ENCODE peak calls at places on chromosome 17, in five cellular contexts. X is COR-L47, S is kidney glomerular epithelial cell, B is AG04450, G is anterior cingulate cortex. P is an unnamed sample.

GRCh38 chr17:42547698-42548069 is 5.0 kb upstream of the HSD17B1 start:
- DNase-seq in X (no peak), S (no peak), B (no peak), G (no peak), P (no peak)

GRCh38 chr17:55166506-55166905 is 98.3 kb upstream of the HLF start:
- DNase-seq in X (no peak), S (no peak), B (no peak), G (no peak), P (no peak)

GRCh38 chr17:7767425-7768021 is 50.0 kb downstream of the DNAH2 start:
- DNase-seq in X (peak; percentile 13), S (no peak), B (peak; percentile 30), G (no peak), P (peak; percentile 4)

GRCh38 chr17:40320771-40321501 is 12.0 kb downstream of the RARA start:
- DNase-seq in X (no peak), S (no peak), B (no peak), G (no peak), P (no peak)

GRCh38 chr17:80069886-80070177 is 31.5 kb upstream of the GAA start:
- DNase-seq in X (no peak), S (no peak), B (no peak), G (no peak), P (no peak)

GRCh38 chr17:67568961-67569360 is 148.8 kb upstream of the NOL11 start:
- DNase-seq in X (no peak), S (no peak), B (no peak), G (no peak), P (no peak)

GRCh38 chr17:77375526-77375916 is 234.8 kb downstream of the SEC14L1 start:
- DNase-seq in X (no peak), S (no peak), B (no peak), G (no peak), P (no peak)

GRCh38 chr17:68589086-68589485 is 12.1 kb downstream of the FAM20A start:
- DNase-seq in X (no peak), S (no peak), B (no peak), G (no peak), P (no peak)

GRCh38 chr17:55487727-55488436 is 23.4 kb downstream of the SMIM36 start:
- DNase-seq in X (no peak), S (no peak), B (no peak), G (no peak), P (no peak)

GRCh38 chr17:79803997-79804855 is 7.3 kb upstream of the CBX8 start:
- DNase-seq in X (no peak), S (no peak), B (no peak), G (no peak), P (no peak)

GRCh38 chr17:7582401-7583252 is 1.0 kb upstream of the MPDU1 start:
- DNase-seq in X (no peak), S (no peak), B (no peak), G (no peak), P (no peak)

GRCh38 chr17:67779098-67779672 is 46.1 kb upstream of the BPTF start:
- DNase-seq in X (no peak), S (no peak), B (no peak), G (no peak), P (peak; percentile 10)

GRCh38 chr17:10192963-10193362 is 5.4 kb downstream of the GAS7 start:
- DNase-seq in X (no peak), S (no peak), B (peak; percentile 11), G (no peak), P (no peak)

GRCh38 chr17:55407641-55408566 is 13.7 kb downstream of the MMD start:
- DNase-seq in X (no peak), S (no peak), B (no peak), G (no peak), P (no peak)

GRCh38 chr17:75183999-75184884 is 1.5 kb upstream of the SUMO2 start:
- DNase-seq in X (no peak), S (no peak), B (no peak), G (no peak), P (no peak)

GRCh38 chr17:45282683-45283644 is 21.1 kb upstream of the SPATA32 start:
- DNase-seq in X (no peak), S (no peak), B (peak; percentile 62), G (no peak), P (no peak)

GRCh38 chr17:82929676-82930042 is 89.8 kb upstream of the ZNF750 start:
- DNase-seq in X (no peak), S (no peak), B (no peak), G (no peak), P (no peak)

GRCh38 chr17:17719966-17720543 is 38.8 kb downstream of the RAI1 start:
- DNase-seq in X (no peak), S (no peak), B (no peak), G (no peak), P (no peak)

P was measured in Calu3.